ENCODE peak calls at places on chromosomes 11 and 22, in seven cellular contexts. One of them, this sample, is unnamed.

GRCh38 chr22:22103078-22103593 is 120.5 kb upstream of the TOP3B start:
- DNase-seq in thoracic aorta: no peak
- DNase-seq in uterus: no peak
- DNase-seq in body of pancreas: no peak
- DNase-seq in MM.1S: no peak
- DNase-seq in tibial artery: no peak
- DNase-seq in adrenal gland: no peak
- DNase-seq in this sample: no peak

GRCh38 chr22:30667486-30668305 is at the start of gene DUSP18:
- DNase-seq in MM.1S: peak; percentile 90
- DNase-seq in body of pancreas: peak; percentile 96
- DNase-seq in tibial artery: peak; percentile 95
- DNase-seq in thoracic aorta: peak; percentile 68
- DNase-seq in adrenal gland: peak; percentile 97
- DNase-seq in uterus: peak; percentile 93
- DNase-seq in this sample: peak; percentile 96

GRCh38 chr11:6431861-6432260 is 8.9 kb downstream of the HPX start:
- DNase-seq in tibial artery: no peak
- DNase-seq in body of pancreas: no peak
- DNase-seq in MM.1S: no peak
- DNase-seq in thoracic aorta: no peak
- DNase-seq in adrenal gland: no peak
- DNase-seq in uterus: no peak
- DNase-seq in this sample: no peak

GRCh38 chr11:63445720-63446119 is 45.2 kb downstream of the PLAAT5 start:
- DNase-seq in MM.1S: no peak
- DNase-seq in adrenal gland: no peak
- DNase-seq in uterus: no peak
- DNase-seq in body of pancreas: no peak
- DNase-seq in tibial artery: no peak
- DNase-seq in thoracic aorta: no peak
- DNase-seq in this sample: no peak

GRCh38 chr22:37472418-37473006 is 13.7 kb downstream of the MFNG start:
- DNase-seq in MM.1S: no peak
- DNase-seq in adrenal gland: no peak
- DNase-seq in body of pancreas: peak; percentile 68
- DNase-seq in tibial artery: no peak
- DNase-seq in thoracic aorta: no peak
- DNase-seq in uterus: no peak
- DNase-seq in this sample: no peak

GRCh38 chr22:36374603-36375024 is 13.2 kb downstream of the MYH9 start:
- DNase-seq in adrenal gland: no peak
- DNase-seq in tibial artery: peak; percentile 69
- DNase-seq in thoracic aorta: no peak
- DNase-seq in body of pancreas: no peak
- DNase-seq in MM.1S: no peak
- DNase-seq in uterus: peak; percentile 72
- DNase-seq in this sample: no peak

GRCh38 chr11:73048446-73048845 is 93.7 kb downstream of the FCHSD2 start:
- DNase-seq in body of pancreas: no peak
- DNase-seq in adrenal gland: no peak
- DNase-seq in MM.1S: no peak
- DNase-seq in tibial artery: no peak
- DNase-seq in thoracic aorta: no peak
- DNase-seq in uterus: no peak
- DNase-seq in this sample: no peak

GRCh38 chr11:15826826-15827225 is 529.5 kb downstream of the SOX6 start:
- DNase-seq in thoracic aorta: no peak
- DNase-seq in body of pancreas: peak; percentile 38
- DNase-seq in uterus: no peak
- DNase-seq in tibial artery: no peak
- DNase-seq in MM.1S: peak; percentile 31
- DNase-seq in adrenal gland: peak; percentile 59
- DNase-seq in this sample: peak; percentile 33

GRCh38 chr11:93993747-93994146 is 27.4 kb upstream of the HEPHL1 start:
- DNase-seq in tibial artery: no peak
- DNase-seq in adrenal gland: no peak
- DNase-seq in body of pancreas: no peak
- DNase-seq in MM.1S: no peak
- DNase-seq in uterus: no peak
- DNase-seq in thoracic aorta: no peak
- DNase-seq in this sample: no peak

GRCh38 chr22:24289781-24290181 is 19.1 kb downstream of the SPECC1L start:
- DNase-seq in adrenal gland: no peak
- DNase-seq in thoracic aorta: no peak
- DNase-seq in MM.1S: no peak
- DNase-seq in tibial artery: no peak
- DNase-seq in body of pancreas: no peak
- DNase-seq in uterus: no peak
- DNase-seq in this sample: no peak

GRCh38 chr22:40326905-40327735 is 19.2 kb upstream of the ADSL start:
- DNase-seq in tibial artery: no peak
- DNase-seq in body of pancreas: no peak
- DNase-seq in adrenal gland: peak; percentile 38
- DNase-seq in thoracic aorta: no peak
- DNase-seq in uterus: no peak
- DNase-seq in MM.1S: no peak
- DNase-seq in this sample: no peak

GRCh38 chr11:123166095-123166559 is 28.9 kb downstream of the CLMP start:
- DNase-seq in adrenal gland: peak; percentile 66
- DNase-seq in thoracic aorta: no peak
- DNase-seq in tibial artery: no peak
- DNase-seq in body of pancreas: peak; percentile 34
- DNase-seq in MM.1S: no peak
- DNase-seq in uterus: peak; percentile 89
- DNase-seq in this sample: no peak

GRCh38 chr11:23403210-23404185 is 543.2 kb upstream of the CCDC179 start:
- DNase-seq in tibial artery: no peak
- DNase-seq in adrenal gland: no peak
- DNase-seq in body of pancreas: no peak
- DNase-seq in thoracic aorta: no peak
- DNase-seq in MM.1S: no peak
- DNase-seq in uterus: no peak
- DNase-seq in this sample: no peak

GRCh38 chr11:15769203-15769602 is 587.1 kb downstream of the SOX6 start:
- DNase-seq in tibial artery: no peak
- DNase-seq in body of pancreas: peak; percentile 67
- DNase-seq in uterus: no peak
- DNase-seq in adrenal gland: no peak
- DNase-seq in MM.1S: no peak
- DNase-seq in thoracic aorta: no peak
- DNase-seq in this sample: no peak

GRCh38 chr11:94737171-94737611 is 31.0 kb upstream of the AMOTL1 start:
- DNase-seq in body of pancreas: no peak
- DNase-seq in MM.1S: no peak
- DNase-seq in uterus: no peak
- DNase-seq in adrenal gland: no peak
- DNase-seq in thoracic aorta: no peak
- DNase-seq in tibial artery: no peak
- DNase-seq in this sample: no peak

GRCh38 chr11:64600281-64600992 is 9.4 kb downstream of the SLC22A12 start:
- DNase-seq in adrenal gland: no peak
- DNase-seq in uterus: no peak
- DNase-seq in tibial artery: no peak
- DNase-seq in body of pancreas: no peak
- DNase-seq in thoracic aorta: no peak
- DNase-seq in MM.1S: no peak
- DNase-seq in this sample: peak; percentile 48

GRCh38 chr11:100825610-100826009 is 138.5 kb downstream of the ARHGAP42 start:
- DNase-seq in MM.1S: no peak
- DNase-seq in thoracic aorta: no peak
- DNase-seq in uterus: no peak
- DNase-seq in body of pancreas: no peak
- DNase-seq in tibial artery: no peak
- DNase-seq in adrenal gland: no peak
- DNase-seq in this sample: no peak

GRCh38 chr11:84981296-84981695 is 645.8 kb downstream of the DLG2 start:
- DNase-seq in adrenal gland: no peak
- DNase-seq in tibial artery: no peak
- DNase-seq in body of pancreas: no peak
- DNase-seq in thoracic aorta: no peak
- DNase-seq in uterus: no peak
- DNase-seq in MM.1S: no peak
- DNase-seq in this sample: no peak
- H3K4me1 ChIP-seq in adrenal gland: no peaks in the 10 kb centered on the region
- H3K4me1 ChIP-seq in tibial artery: no peaks in the 10 kb centered on the region
- H3K4me1 ChIP-seq in body of pancreas: no peaks in the 10 kb centered on the region
- H3K4me1 ChIP-seq in thoracic aorta: no peaks in the 10 kb centered on the region
- H3K4me1 ChIP-seq in uterus: no peaks in the 10 kb centered on the region
- H3K4me1 ChIP-seq in MM.1S: no peaks in the 10 kb centered on the region
- H3K4me1 ChIP-seq in this sample: no peaks in the 10 kb centered on the region

GRCh38 chr11:19724765-19725164 is 12.1 kb downstream of the NAV2 start:
- DNase-seq in MM.1S: no peak
- DNase-seq in tibial artery: no peak
- DNase-seq in adrenal gland: no peak
- DNase-seq in body of pancreas: no peak
- DNase-seq in thoracic aorta: no peak
- DNase-seq in uterus: no peak
- DNase-seq in this sample: no peak
- H3K27ac ChIP-seq in MM.1S: no peak overlapping the region
- H3K27ac ChIP-seq in tibial artery: peak overlapping the region; percentile 98
- H3K27ac ChIP-seq in adrenal gland: peak overlapping the region; percentile 50
- H3K27ac ChIP-seq in body of pancreas: peak overlapping the region; percentile 51
- H3K27ac ChIP-seq in thoracic aorta: peak overlapping the region; percentile 94
- H3K27ac ChIP-seq in uterus: no peak overlapping the region
- H3K27ac ChIP-seq in this sample: no peak overlapping the region

GRCh38 chr11:1750481-1750839 is at the start of gene IFITM10:
- DNase-seq in adrenal gland: peak; percentile 83
- DNase-seq in body of pancreas: no peak
- DNase-seq in tibial artery: peak; percentile 85
- DNase-seq in thoracic aorta: no peak
- DNase-seq in uterus: no peak
- DNase-seq in MM.1S: no peak
- DNase-seq in this sample: no peak
- H3K4me1 ChIP-seq in adrenal gland: peaks cover 56% of the 10 kb centered on the region
- H3K4me1 ChIP-seq in body of pancreas: peaks cover 29% of the 10 kb centered on the region
- H3K4me1 ChIP-seq in tibial artery: peaks cover 53% of the 10 kb centered on the region
- H3K4me1 ChIP-seq in thoracic aorta: peaks cover 59% of the 10 kb centered on the region
- H3K4me1 ChIP-seq in uterus: peaks cover 10% of the 10 kb centered on the region
- H3K4me1 ChIP-seq in MM.1S: no peaks in the 10 kb centered on the region
- H3K4me1 ChIP-seq in this sample: peaks cover 65% of the 10 kb centered on the region

DNA sequence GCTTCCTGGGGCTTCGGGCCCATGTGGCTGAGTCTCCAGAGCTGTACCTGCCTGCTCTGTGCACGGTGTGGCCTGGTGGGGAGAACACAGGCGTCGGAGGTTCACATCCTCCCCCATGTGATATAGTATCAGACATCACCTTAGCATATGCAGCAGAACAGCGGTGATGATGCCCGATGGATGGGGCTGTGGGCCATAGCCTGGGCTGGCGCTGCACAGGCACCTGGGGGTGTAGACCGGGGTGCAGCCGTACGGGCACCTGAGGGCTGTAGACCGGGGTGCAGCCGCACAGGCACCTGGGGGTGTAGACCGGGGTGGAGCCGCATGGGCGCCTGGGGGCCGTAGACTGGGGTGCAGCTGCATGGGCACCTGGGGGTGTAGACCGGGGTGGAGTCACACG is 29.2 kb downstream of the NADSYN1 start:
- DNase-seq in adrenal gland: no peak
- DNase-seq in tibial artery: no peak
- DNase-seq in body of pancreas: no peak
- DNase-seq in thoracic aorta: no peak
- DNase-seq in MM.1S: no peak
- DNase-seq in uterus: no peak
- DNase-seq in this sample: no peak
- H3K27ac ChIP-seq in adrenal gland: no peak overlapping the region
- H3K27ac ChIP-seq in tibial artery: no peak overlapping the region
- H3K27ac ChIP-seq in body of pancreas: no peak overlapping the region
- H3K27ac ChIP-seq in thoracic aorta: no peak overlapping the region
- H3K27ac ChIP-seq in MM.1S: no peak overlapping the region
- H3K27ac ChIP-seq in uterus: no peak overlapping the region
- H3K27ac ChIP-seq in this sample: no peak overlapping the region

DNA sequence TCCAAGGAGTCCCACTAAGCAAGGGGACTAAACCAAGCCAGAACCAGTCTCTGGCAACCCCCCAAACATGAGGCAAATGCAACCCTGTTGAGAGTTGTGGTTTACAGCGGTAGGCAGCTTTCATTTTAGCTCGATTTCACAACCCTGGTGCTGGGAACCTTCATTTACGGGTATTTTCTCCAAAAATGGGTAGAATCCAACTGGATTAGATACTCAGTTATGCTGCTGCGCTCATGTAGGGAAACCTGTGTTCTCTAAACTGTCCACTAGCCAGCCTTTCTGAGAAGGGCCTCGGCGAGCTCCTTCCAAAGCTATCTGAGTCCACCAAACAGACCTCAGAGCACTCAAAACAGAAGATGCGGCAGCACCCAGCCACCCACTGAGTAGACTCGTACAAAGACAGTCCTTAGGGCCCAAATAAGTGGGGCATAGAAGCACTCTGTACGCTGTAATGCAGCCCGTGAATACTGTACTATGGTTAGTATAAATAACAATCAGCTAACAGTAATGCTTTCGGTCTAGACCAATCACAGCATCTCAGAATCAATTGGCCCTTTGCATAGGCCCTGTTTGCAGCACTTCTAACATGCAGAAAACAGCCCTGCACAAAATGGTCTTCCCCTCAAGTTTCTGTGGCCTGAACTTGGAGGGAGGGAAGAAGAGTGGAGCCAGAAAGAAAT is 104.7 kb downstream of the ETS1 start:
- DNase-seq in MM.1S: no peak
- DNase-seq in body of pancreas: no peak
- DNase-seq in thoracic aorta: no peak
- DNase-seq in tibial artery: peak; percentile 84
- DNase-seq in adrenal gland: no peak
- DNase-seq in uterus: no peak
- DNase-seq in this sample: peak; percentile 70
- H3K4me1 ChIP-seq in MM.1S: no peaks in the 10 kb centered on the region
- H3K4me1 ChIP-seq in body of pancreas: peaks cover 7% of the 10 kb centered on the region
- H3K4me1 ChIP-seq in thoracic aorta: peaks cover 49% of the 10 kb centered on the region
- H3K4me1 ChIP-seq in tibial artery: peaks cover 26% of the 10 kb centered on the region
- H3K4me1 ChIP-seq in adrenal gland: peaks cover 30% of the 10 kb centered on the region
- H3K4me1 ChIP-seq in uterus: no peaks in the 10 kb centered on the region
- H3K4me1 ChIP-seq in this sample: peaks cover 39% of the 10 kb centered on the region

GRCh38 chr22:46013460-46014416 is 36.8 kb upstream of the WNT7B start:
- DNase-seq in adrenal gland: peak; percentile 98
- DNase-seq in MM.1S: peak; percentile 91
- DNase-seq in tibial artery: peak; percentile 96
- DNase-seq in thoracic aorta: peak; percentile 84
- DNase-seq in body of pancreas: peak; percentile 96
- DNase-seq in uterus: peak; percentile 98
- DNase-seq in this sample: peak; percentile 98
- H3K27ac ChIP-seq in adrenal gland: peak overlapping the region; percentile 100
- H3K27ac ChIP-seq in MM.1S: peak overlapping the region; percentile 81
- H3K27ac ChIP-seq in tibial artery: peak overlapping the region; percentile 90
- H3K27ac ChIP-seq in thoracic aorta: peak overlapping the region; percentile 98
- H3K27ac ChIP-seq in body of pancreas: peak overlapping the region; percentile 97
- H3K27ac ChIP-seq in uterus: peak overlapping the region; percentile 97
- H3K27ac ChIP-seq in this sample: peak overlapping the region; percentile 96

DNA sequence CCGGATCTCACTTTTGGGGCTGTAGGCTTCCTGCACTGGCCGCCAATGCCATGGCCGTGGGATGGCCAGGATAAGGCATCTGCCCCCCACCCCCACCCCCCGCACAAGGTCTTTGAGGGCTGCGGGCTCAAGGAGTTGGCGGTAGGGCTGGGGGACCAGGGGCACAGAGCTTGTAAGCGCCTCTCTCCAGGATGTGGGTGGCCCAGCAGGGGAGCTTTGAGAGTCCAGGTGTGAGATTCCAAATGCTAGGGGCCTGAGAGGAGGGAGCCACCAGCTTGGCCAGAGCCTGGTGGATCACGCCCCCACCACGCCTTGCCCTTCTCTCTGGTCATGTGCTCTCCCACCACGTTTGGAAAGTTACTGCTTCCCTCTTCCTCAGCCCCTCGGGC is 5.0 kb downstream of the CD81 start:
- DNase-seq in adrenal gland: no peak
- DNase-seq in uterus: peak; percentile 34
- DNase-seq in tibial artery: no peak
- DNase-seq in MM.1S: no peak
- DNase-seq in thoracic aorta: no peak
- DNase-seq in body of pancreas: peak; percentile 13
- DNase-seq in this sample: peak; percentile 48
- H3K4me1 ChIP-seq in adrenal gland: peaks cover 11% of the 10 kb centered on the region
- H3K4me1 ChIP-seq in uterus: peaks cover 69% of the 10 kb centered on the region
- H3K4me1 ChIP-seq in tibial artery: peaks cover 92% of the 10 kb centered on the region
- H3K4me1 ChIP-seq in MM.1S: peaks cover 19% of the 10 kb centered on the region
- H3K4me1 ChIP-seq in thoracic aorta: peaks cover 79% of the 10 kb centered on the region
- H3K4me1 ChIP-seq in body of pancreas: peaks cover 80% of the 10 kb centered on the region
- H3K4me1 ChIP-seq in this sample: peaks cover 56% of the 10 kb centered on the region